ENCODE peak calls at places on chromosomes 11 and 22, in nine cellular contexts. N is Daoy; B is HT-29; J is stimulated activated CD4-positive, alpha-beta T cell treated with anti-CD3 and anti-CD28 coated beads, Interleukin-1b, Interleukin-23, amount 100 ng/mL, for 24 hours; C is skeletal muscle cell; G is T-helper 9 cell; Y is activated gamma-delta T cell treated with Interleukin-2 at 50 U/mL for 16 hours; Z is caudate nucleus; V is AG09319. F is an unnamed sample.

GRCh38 chr11:44725016-44725651 is 1.6 kb upstream of the TSPAN18 start:
- DNase-seq in G (no peak), B (no peak), Y (no peak), N (peak), J (no peak), C (no peak), V (no peak), Z (no peak), F (no peak)

GRCh38 chr11:76566811-76567210 is 103.7 kb downstream of the LRRC32 start:
- DNase-seq in G (no peak), Z (no peak), Y (no peak), V (no peak), N (no peak), C (no peak), B (no peak), J (no peak), F (no peak)

GRCh38 chr22:30873086-30873650 is 95.4 kb downstream of the MORC2 start:
- DNase-seq in J (no peak), Z (no peak), G (no peak), V (no peak), B (no peak), Y (no peak), N (no peak), C (no peak), F (no peak)

GRCh38 chr11:12377106-12377823 is at the start of gene PARVA:
- DNase-seq in C (no peak), Y (no peak), B (peak), V (no peak), G (no peak), J (no peak), N (peak), Z (no peak), F (peak)

GRCh38 chr11:31844351-31844750 is 33.2 kb upstream of the PAX6 start:
- DNase-seq in Z (no peak), C (no peak), B (no peak), G (no peak), J (no peak), N (peak), V (peak), Y (no peak), F (no peak)

GRCh38 chr11:60633645-60634044 is 65.8 kb upstream of the MS4A8 start:
- DNase-seq in V (no peak), Y (no peak), N (no peak), B (no peak), G (no peak), C (no peak), Z (no peak), J (no peak), F (no peak)

GRCh38 chr11:120186408-120186798 is 24.4 kb upstream of the OAF start:
- DNase-seq in G (no peak), J (no peak), C (no peak), V (no peak), N (no peak), Z (no peak), B (no peak), Y (no peak), F (no peak)

GRCh38 chr11:57318178-57318577 is 6.6 kb downstream of the TNKS1BP1 start:
- DNase-seq in J (no peak), C (no peak), Z (no peak), G (no peak), Y (no peak), V (no peak), B (no peak), N (no peak), F (no peak)

GRCh38 chr11:130068986-130069683 is 559 bp upstream of the APLP2 start:
- DNase-seq in V (peak), Z (peak), B (peak), N (peak), C (peak), G (no peak), J (no peak), Y (peak), F (peak)

GRCh38 chr11:64150481-64151239 is 15.3 kb downstream of the MACROD1 start:
- DNase-seq in J (no peak), V (no peak), C (no peak), B (no peak), N (no peak), G (no peak), Z (no peak), Y (no peak), F (no peak)

GRCh38 chr11:77270921-77271320 is 30.6 kb downstream of the GDPD4 start:
- DNase-seq in B (no peak), C (no peak), Z (no peak), Y (no peak), G (no peak), J (no peak), N (no peak), V (no peak), F (no peak)

F was measured in DMS53.